ENCODE peak calls at places on chromosomes 3 and 15, in ten cellular contexts. X is mucosa of descending colon, Y is cardiac muscle cell, O is mesendoderm, I is tibial nerve, R is fibroblast of pulmonary artery, S is GM12865, H is AG04450, V is OCI-LY7, P is SK-N-MC. K is an unnamed sample.

GRCh38 chr3:73848173-73848751 is 223.5 kb upstream of the PDZRN3 start:
- DNase-seq in H (no peak), I (no peak), S (peak), R (peak), O (peak), P (no peak), V (no peak), X (no peak), Y (peak), K (no peak)

GRCh38 chr3:127764841-127765362 is 57.4 kb downstream of the MGLL start:
- DNase-seq in O (no peak), V (no peak), I (no peak), P (no peak), R (no peak), S (peak), X (no peak), Y (no peak), H (no peak), K (no peak)

GRCh38 chr3:99526927-99527326 is 111.5 kb upstream of the COL8A1 start:
- DNase-seq in P (no peak), V (no peak), I (no peak), H (no peak), S (no peak), Y (peak), R (peak), X (no peak), O (peak), K (no peak)

GRCh38 chr3:127252446-127252845 is 35.4 kb downstream of the PRR20G start:
- DNase-seq in I (no peak), S (no peak), V (no peak), R (no peak), Y (no peak), H (no peak), O (no peak), P (no peak), X (no peak), K (no peak)

GRCh38 chr3:107240183-107241091 is 136.8 kb upstream of the CCDC54 start:
- DNase-seq in I (peak), X (peak), Y (peak), O (peak), H (peak), V (peak), P (no peak), S (peak), R (peak), K (peak)

GRCh38 chr15:52737720-52738119 is 52.4 kb downstream of the ONECUT1 start:
- DNase-seq in V (no peak), X (no peak), H (no peak), S (no peak), R (no peak), P (no peak), I (no peak), Y (no peak), O (no peak), K (peak)

GRCh38 chr15:100686021-100686724 is 83.8 kb downstream of the ASB7 start:
- DNase-seq in O (no peak), V (no peak), H (no peak), P (no peak), R (no peak), S (no peak), Y (peak), I (no peak), X (peak), K (no peak)

GRCh38 chr15:77529394-77530159 is 103.1 kb downstream of the LINGO1 start:
- DNase-seq in I (no peak), S (no peak), V (no peak), H (no peak), X (no peak), R (no peak), O (no peak), Y (no peak), P (no peak), K (no peak)

GRCh38 chr15:89972085-89972484 is 29.0 kb upstream of the ZNF710 start:
- DNase-seq in R (no peak), H (no peak), I (no peak), P (no peak), Y (no peak), V (peak), S (no peak), X (no peak), O (peak), K (no peak)

GRCh38 chr3:129595544-129596193 is 10.8 kb downstream of the PLXND1 start:
- DNase-seq in V (no peak), O (no peak), P (no peak), H (no peak), Y (no peak), R (no peak), I (no peak), X (no peak), S (no peak), K (no peak)
- H3K4me3 ChIP-seq in V (no peak), O (no peak), P (peak), H (no peak), Y (no peak), R (peak), I (peak), X (no peak), S (no peak), K (no peak)

GRCh38 chr15:50058231-50058630 is 60.8 kb downstream of the ATP8B4 start:
- DNase-seq in X (no peak), S (no peak), I (no peak), H (no peak), R (peak), V (no peak), Y (peak), P (no peak), O (no peak), K (peak)

GRCh38 chr15:50051811-50052419 is 67.1 kb downstream of the ATP8B4 start:
- DNase-seq in R (peak), Y (peak), X (no peak), V (peak), P (peak), S (peak), I (peak), O (peak), H (peak), K (peak)

GRCh38 chr15:50059203-50059772 is 59.7 kb downstream of the ATP8B4 start:
- DNase-seq in O (no peak), S (no peak), Y (no peak), I (no peak), X (no peak), R (no peak), V (no peak), H (no peak), P (no peak), K (no peak)

GRCh38 chr15:50053457-50053856 is 65.6 kb downstream of the ATP8B4 start:
- DNase-seq in V (no peak), P (no peak), H (no peak), O (no peak), S (no peak), Y (no peak), X (no peak), I (no peak), R (no peak), K (no peak)

DNA sequence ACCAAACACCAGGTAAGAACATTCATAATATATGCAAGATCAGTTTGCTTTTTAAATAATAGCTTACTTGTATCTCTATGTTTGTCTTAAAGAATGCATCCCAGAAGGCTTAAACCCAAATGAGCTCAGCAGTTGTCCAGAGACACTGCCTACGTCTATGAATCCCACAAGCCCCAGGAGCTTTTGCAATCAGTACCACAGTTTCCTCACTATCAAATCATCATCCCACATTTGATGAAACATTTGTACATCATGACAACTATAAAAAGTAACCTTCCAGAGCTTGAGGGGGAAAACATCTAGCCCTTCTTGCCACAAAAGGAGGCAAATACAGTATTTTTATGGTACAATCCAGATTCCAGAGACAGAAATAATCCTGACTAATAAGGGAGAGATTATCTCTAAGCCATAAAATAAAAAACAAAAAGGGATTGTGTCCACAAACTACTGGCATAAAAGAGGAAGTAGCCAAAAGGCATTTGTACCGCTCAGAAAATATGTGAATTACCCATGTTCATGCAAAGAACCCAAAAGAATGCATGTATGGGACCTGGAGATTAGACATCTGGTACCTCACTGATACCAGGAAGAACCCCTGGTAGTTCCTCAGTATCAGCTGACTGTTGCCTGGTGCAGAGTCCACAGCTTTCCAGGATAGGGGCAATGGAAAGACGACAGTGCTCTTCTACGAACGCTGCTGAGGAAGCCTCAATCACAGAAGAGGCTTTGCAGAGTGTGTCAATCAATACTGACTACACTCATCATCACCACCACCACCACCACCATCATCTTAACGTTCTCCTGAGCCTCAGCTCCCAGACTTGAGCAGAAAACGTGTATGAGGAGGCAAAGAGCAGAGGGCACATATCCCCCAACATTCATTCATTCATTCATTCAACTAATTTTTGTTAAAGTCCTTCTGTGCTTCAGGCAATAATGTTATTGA is 63.4 kb downstream of the ATP8B4 start:
- DNase-seq in P (peak), X (no peak), S (no peak), V (no peak), R (peak), I (peak), H (peak), Y (peak), O (no peak), K (peak)
- H3K4me3 ChIP-seq in P (peak), X (no peak), S (no peak), V (no peak), R (no peak), I (peak), H (no peak), Y (no peak), O (no peak), K (no peak)

DNA sequence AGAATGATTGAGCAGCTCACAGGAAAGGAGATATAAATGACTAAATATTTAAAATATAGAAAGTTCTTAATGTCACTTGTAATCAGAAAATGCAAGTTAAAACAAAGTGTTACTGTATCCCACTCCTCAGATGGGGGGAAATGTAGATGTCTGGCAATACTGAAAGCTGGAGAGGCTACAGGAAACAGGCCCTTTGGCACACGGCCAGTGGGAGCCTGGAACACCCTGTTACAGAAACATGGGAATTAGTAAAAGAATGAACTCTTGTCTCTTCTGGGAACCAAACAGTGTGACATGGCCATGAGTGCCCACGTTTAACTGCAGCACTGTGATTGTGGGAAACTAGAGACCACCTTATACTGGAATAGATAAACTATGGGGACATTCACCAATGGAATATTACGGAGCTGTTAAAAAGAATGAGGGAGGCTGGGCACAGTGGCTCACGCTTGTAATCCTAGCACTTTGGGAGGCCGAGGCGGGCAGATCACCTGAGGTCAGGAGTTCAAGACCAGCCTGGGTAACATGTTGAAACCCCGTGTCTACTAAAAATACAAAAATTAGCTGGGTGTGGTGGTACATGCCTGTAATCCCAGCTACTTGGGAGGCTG is 50.2 kb downstream of the CDCP1 start:
- DNase-seq in R (peak), X (no peak), S (no peak), V (no peak), O (no peak), Y (peak), I (no peak), P (no peak), H (no peak), K (no peak)
- H3K4me3 ChIP-seq in R (no peak), X (no peak), S (no peak), V (no peak), O (no peak), Y (no peak), I (no peak), P (no peak), H (no peak), K (no peak)

GRCh38 chr3:71684046-71684730 is 41.0 kb downstream of the EIF4E3 start:
- DNase-seq in I (no peak), H (no peak), X (no peak), O (no peak), Y (no peak), P (no peak), S (no peak), V (no peak), R (no peak), K (no peak)

GRCh38 chr3:71684752-71685151 is 40.5 kb downstream of the EIF4E3 start:
- DNase-seq in I (no peak), P (no peak), R (peak), O (peak), S (no peak), H (peak), X (no peak), V (no peak), Y (peak), K (no peak)

GRCh38 chr3:71681224-71681668 is 44.0 kb downstream of the EIF4E3 start:
- DNase-seq in V (no peak), X (peak), Y (peak), H (peak), I (peak), P (peak), R (peak), O (peak), S (peak), K (peak)

GRCh38 chr3:71685686-71686085 is 39.5 kb downstream of the EIF4E3 start:
- DNase-seq in P (no peak), Y (no peak), S (no peak), H (no peak), I (no peak), O (no peak), V (no peak), R (no peak), X (no peak), K (no peak)

GRCh38 chr3:71680588-71680987 is 44.6 kb downstream of the EIF4E3 start:
- DNase-seq in X (no peak), R (peak), O (no peak), Y (peak), H (no peak), I (no peak), S (no peak), P (no peak), V (no peak), K (no peak)
- H3K4me3 ChIP-seq in X (no peak), R (peak), O (no peak), Y (no peak), H (no peak), I (no peak), S (no peak), P (no peak), V (no peak), K (no peak)

GRCh38 chr3:123449986-123450474 is 1.1 kb upstream of the ADCY5 start:
- DNase-seq in R (no peak), P (no peak), I (no peak), O (peak), H (no peak), V (no peak), X (no peak), Y (no peak), S (no peak), K (no peak)

GRCh38 chr3:123447416-123447748 is 1.5 kb downstream of the ADCY5 start:
- DNase-seq in H (no peak), I (no peak), R (no peak), Y (no peak), S (no peak), X (no peak), P (no peak), O (no peak), V (no peak), K (no peak)

GRCh38 chr3:123449092-123449985 is 449 bp upstream of the ADCY5 start:
- DNase-seq in P (no peak), R (peak), H (no peak), Y (peak), V (no peak), I (no peak), X (no peak), S (no peak), O (peak), K (no peak)

GRCh38 chr3:123447749-123448502 is 964 bp downstream of the ADCY5 start:
- DNase-seq in H (no peak), O (peak), I (no peak), R (peak), V (no peak), S (no peak), Y (no peak), X (no peak), P (no peak), K (no peak)

DNA sequence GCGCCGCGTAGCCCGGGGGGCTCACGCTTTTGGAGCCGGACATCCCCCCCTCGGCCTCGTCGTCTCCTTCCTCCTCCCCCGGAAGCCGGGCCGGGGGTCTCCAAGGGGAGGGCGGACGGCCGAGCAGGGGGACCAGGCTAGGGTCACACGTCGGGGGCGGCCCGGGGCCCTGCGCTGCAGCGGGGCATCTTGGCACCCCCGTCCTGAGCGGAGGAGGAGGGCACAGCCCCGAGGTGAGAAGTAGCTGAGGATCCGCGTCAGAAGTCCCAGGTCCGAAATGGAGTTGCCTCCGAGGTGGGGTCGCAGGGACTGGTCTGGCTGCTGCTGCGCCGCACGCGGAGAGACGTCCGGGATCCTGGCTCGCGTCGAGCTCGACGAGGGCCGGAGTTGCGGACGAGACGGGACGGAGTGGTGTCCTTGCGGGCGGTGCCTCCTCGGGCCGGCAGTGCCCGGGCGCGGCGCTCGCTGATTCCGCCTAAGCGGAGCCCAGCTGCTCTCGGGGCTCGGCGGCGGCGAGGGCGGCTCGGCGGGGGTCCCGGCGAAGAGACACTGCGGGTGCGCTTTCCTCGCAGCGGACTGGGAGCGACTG is at the start of gene ADCY5:
- DNase-seq in V (no peak), I (no peak), S (no peak), X (peak), Y (no peak), O (peak), P (no peak), H (no peak), R (no peak), K (no peak)
- H3K4me3 ChIP-seq in V (peak), I (peak), S (no peak), X (peak), Y (peak), O (peak), P (peak), H (peak), R (peak), K (peak)

GRCh38 chr3:11197471-11197870 is 43.2 kb downstream of the HRH1 start:
- DNase-seq in R (no peak), H (no peak), Y (no peak), V (no peak), P (no peak), O (no peak), X (no peak), I (no peak), S (no peak), K (no peak)

GRCh38 chr3:11198070-11198469 is 43.8 kb downstream of the HRH1 start:
- DNase-seq in H (no peak), V (no peak), P (no peak), X (no peak), I (no peak), O (peak), S (no peak), R (no peak), Y (no peak), K (no peak)

GRCh38 chr3:11195201-11195600 is 40.9 kb downstream of the HRH1 start:
- DNase-seq in Y (no peak), X (no peak), I (no peak), S (no peak), H (no peak), R (no peak), V (no peak), P (no peak), O (no peak), K (no peak)

GRCh38 chr3:11198495-11198894 is 44.2 kb downstream of the HRH1 start:
- DNase-seq in P (no peak), V (no peak), I (no peak), H (no peak), Y (no peak), X (no peak), O (no peak), S (no peak), R (no peak), K (no peak)

DNA sequence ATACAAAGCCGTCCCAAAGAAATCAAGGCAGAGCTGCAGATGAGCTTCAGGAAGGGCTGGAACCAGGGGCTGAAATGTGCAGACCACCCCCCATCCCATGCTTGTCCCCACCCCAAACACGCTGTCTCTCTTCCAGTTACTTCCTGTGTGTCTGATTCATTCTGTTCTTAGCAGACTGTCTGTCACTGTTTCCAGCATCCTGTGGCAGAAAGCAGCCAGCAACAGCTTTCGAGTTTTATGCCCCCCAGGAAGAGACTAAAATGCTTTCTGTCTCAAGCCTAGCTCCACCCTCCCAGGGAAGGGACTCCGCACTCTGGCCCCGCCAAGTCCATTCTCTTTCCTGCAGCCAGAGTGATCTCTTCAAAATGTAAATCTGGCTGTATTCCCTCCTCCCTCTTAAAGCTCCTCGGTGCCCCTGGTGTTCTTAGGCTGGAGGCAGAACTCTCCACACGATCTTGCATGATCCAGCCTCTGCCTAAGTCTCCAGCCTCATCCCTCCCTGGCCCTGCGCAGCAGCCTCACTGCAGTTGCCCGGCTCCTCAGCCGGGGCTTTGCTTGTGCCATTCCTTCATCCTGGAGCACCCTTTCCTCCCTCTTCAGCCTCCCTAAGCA is 41.5 kb downstream of the HRH1 start:
- DNase-seq in R (peak), H (no peak), X (no peak), P (no peak), V (no peak), Y (peak), S (no peak), O (peak), I (no peak), K (no peak)
- H3K4me3 ChIP-seq in R (peak), H (peak), X (no peak), P (no peak), V (no peak), Y (no peak), S (no peak), O (no peak), I (no peak), K (peak)

K was measured in skeletal muscle cell.